ENCODE peak calls at places on chromosome 2, in seven cellular contexts. N is mesendoderm, C is H9, J is neuronal stem cell, P is H1, Y is mesenchymal stem cell, B is trophoblast cell. F is an unnamed sample. For H3K79me1, the result is how much of the 10 kb centered on the place peaks cover.

GRCh38 chr2:230594286-230594840 is 118.3 kb upstream of the CAB39 start:
- DNase-seq in N (no peak), P (no peak), B (no peak), Y (no peak), J (no peak), C (no peak), F (no peak)

GRCh38 chr2:77640924-77641323 is 118.7 kb upstream of the LRRTM4 start:
- DNase-seq in J (no peak), Y (no peak), B (no peak), N (no peak), P (no peak), C (no peak), F (no peak)

GRCh38 chr2:147374410-147374811 is 470.4 kb upstream of the ACVR2A start:
- DNase-seq in N (no peak), J (no peak), B (no peak), C (no peak), P (no peak), Y (no peak), F (no peak)

GRCh38 chr2:214215107-214215506 is 195.7 kb upstream of the VWC2L start:
- DNase-seq in B (no peak), N (no peak), C (no peak), Y (no peak), J (no peak), P (no peak), F (no peak)

GRCh38 chr2:241025639-241026038 is 27.2 kb downstream of the SNED1 start:
- DNase-seq in B (no peak), N (no peak), J (no peak), P (no peak), Y (no peak), C (no peak), F (no peak)

GRCh38 chr2:11097038-11097720 is 58.1 kb upstream of the SLC66A3 start:
- DNase-seq in N (no peak), B (peak), P (no peak), J (no peak), C (no peak), Y (peak), F (peak)

GRCh38 chr2:225091336-225091735 is 49.1 kb upstream of the DOCK10 start:
- DNase-seq in C (no peak), P (no peak), Y (peak), N (no peak), B (no peak), J (no peak), F (peak)

GRCh38 chr2:1730047-1730937 is 14.0 kb downstream of the PXDN start:
- DNase-seq in P (no peak), J (no peak), Y (peak), N (peak), C (peak), B (peak), F (peak)

GRCh38 chr2:150811259-150811912 is 323.9 kb upstream of the RND3 start:
- DNase-seq in C (no peak), N (no peak), P (no peak), J (no peak), B (no peak), Y (peak), F (peak)

DNA sequence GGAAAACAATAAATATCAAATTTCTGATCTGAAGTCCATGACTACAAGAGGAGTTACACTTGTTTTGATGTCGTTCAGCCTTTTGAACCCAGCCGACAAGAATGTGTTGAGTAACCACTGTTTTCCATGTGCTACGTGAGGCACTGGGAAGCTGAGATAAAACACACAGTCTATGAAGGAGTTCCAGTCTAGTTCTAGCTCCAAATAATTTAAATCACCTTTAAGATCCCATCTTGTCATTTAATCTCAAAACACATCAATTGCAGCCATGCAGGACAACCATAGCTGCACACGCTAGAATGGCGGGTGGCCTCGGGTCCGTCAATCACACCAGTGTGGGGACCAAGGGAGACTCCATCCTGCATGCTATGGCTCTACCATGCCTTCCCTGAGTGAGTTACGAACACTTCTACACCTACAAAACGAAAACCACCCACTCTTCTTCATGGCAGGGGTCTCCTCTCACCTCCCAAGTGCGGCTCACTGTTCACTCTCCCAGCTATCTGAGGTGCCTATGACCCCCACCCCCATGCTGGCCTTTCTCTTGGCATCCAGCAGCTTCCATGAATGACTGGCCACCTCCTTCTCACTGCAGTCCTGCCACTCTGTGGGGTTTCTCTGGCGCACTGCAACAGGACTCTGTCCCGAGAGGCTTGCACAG is 3.8 kb downstream of the FHL2 start:
- DNase-seq in B (peak), Y (peak), C (no peak), P (no peak), J (no peak), N (no peak), F (peak)
- H3K79me1 ChIP-seq in B (under half), Y (under half), C (under half), P (under half), J (under half), N (under half), F (half or more)

GRCh38 chr2:227848586-227848985 is 22.8 kb upstream of the DAW1 start:
- DNase-seq in B (peak), P (no peak), J (no peak), C (no peak), N (peak), Y (no peak), F (no peak)
- H3K79me1 ChIP-seq in B (under half), P (under half), J (under half), C (under half), N (under half), Y (under half), F (under half)

GRCh38 chr2:85978883-85979780 is 90.3 kb upstream of the ST3GAL5 start:
- DNase-seq in C (no peak), N (no peak), J (no peak), P (no peak), B (no peak), Y (no peak), F (no peak)
- H3K79me1 ChIP-seq in C (under half), N (under half), J (under half), P (under half), B (under half), Y (under half), F (under half)

GRCh38 chr2:43159797-43160196 is 66.6 kb downstream of the ZFP36L2 start:
- DNase-seq in J (no peak), B (no peak), N (no peak), Y (no peak), P (no peak), C (no peak), F (no peak)

GRCh38 chr2:43160778-43161177 is 65.6 kb downstream of the ZFP36L2 start:
- DNase-seq in N (no peak), P (no peak), B (no peak), C (no peak), J (no peak), Y (no peak), F (no peak)

GRCh38 chr2:43157506-43158232 is 68.7 kb downstream of the ZFP36L2 start:
- DNase-seq in C (no peak), P (no peak), B (no peak), Y (no peak), N (no peak), J (no peak), F (no peak)

GRCh38 chr2:43155842-43156511 is 70.4 kb downstream of the ZFP36L2 start:
- DNase-seq in P (no peak), J (no peak), N (no peak), C (no peak), B (no peak), Y (no peak), F (no peak)

DNA sequence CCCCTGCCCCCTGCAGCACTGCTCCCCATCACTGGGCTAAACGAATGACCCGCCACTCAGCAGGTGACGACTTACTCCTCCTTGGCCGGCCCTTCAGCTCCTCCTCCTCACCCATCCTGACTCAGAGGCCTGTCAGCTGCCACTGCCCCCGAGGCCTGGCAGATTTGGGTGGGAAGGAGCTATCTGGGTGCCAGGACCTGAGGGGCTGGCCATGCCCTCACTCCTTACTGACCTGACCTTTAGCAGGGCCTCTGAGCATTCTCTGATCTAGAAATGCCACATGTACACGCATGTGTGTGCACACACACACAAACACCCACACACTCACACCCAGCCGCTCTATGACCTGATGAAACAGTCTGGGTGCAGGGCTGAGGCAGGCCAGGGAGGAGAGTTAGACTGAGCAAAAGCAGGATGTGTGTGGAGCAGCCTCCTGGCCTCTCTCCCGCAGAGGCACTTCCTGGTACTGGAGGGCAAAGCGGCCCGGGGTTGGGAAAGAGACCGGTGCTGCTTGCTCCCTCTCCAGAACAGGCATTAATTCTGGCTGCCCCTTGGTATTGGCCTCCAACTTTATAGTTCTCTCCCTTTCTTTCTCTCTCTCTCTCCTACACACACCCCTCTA is 68.0 kb downstream of the ZFP36L2 start:
- DNase-seq in J (no peak), Y (peak), B (peak), C (no peak), P (no peak), N (no peak), F (peak)
- H3K79me1 ChIP-seq in J (under half), Y (under half), B (under half), C (under half), P (under half), N (under half), F (under half)

GRCh38 chr2:106975641-106976040 is 89.7 kb upstream of the ST6GAL2 start:
- DNase-seq in N (no peak), J (no peak), P (no peak), Y (no peak), B (no peak), C (no peak), F (no peak)

GRCh38 chr2:106974891-106975290 is 88.9 kb upstream of the ST6GAL2 start:
- DNase-seq in N (no peak), J (no peak), C (no peak), B (peak), P (no peak), Y (no peak), F (no peak)

GRCh38 chr2:106978647-106979046 is 92.7 kb upstream of the ST6GAL2 start:
- DNase-seq in Y (no peak), C (no peak), B (no peak), P (no peak), N (no peak), J (no peak), F (no peak)

GRCh38 chr2:106977707-106978106 is 91.7 kb upstream of the ST6GAL2 start:
- DNase-seq in P (no peak), C (no peak), J (no peak), B (no peak), N (no peak), Y (no peak), F (peak)

GRCh38 chr2:106976548-106976947 is 90.6 kb upstream of the ST6GAL2 start:
- DNase-seq in J (no peak), N (no peak), C (no peak), B (no peak), P (no peak), Y (no peak), F (no peak)
- H3K79me1 ChIP-seq in J (under half), N (under half), C (under half), B (under half), P (under half), Y (under half), F (under half)

GRCh38 chr2:45932278-45932975 is 281.0 kb downstream of the PRKCE start:
- DNase-seq in B (peak), Y (peak), P (no peak), N (no peak), C (no peak), J (no peak), F (peak)
- H3K79me1 ChIP-seq in B (under half), Y (under half), P (under half), N (under half), C (under half), J (under half), F (under half)

GRCh38 chr2:71782323-71782722 is 329.0 kb downstream of the DYSF start:
- DNase-seq in B (no peak), P (no peak), C (no peak), N (no peak), J (no peak), Y (no peak), F (no peak)
- H3K79me1 ChIP-seq in B (under half), P (under half), C (under half), N (under half), J (under half), Y (under half), F (under half)

GRCh38 chr2:134944975-134945374 is 26.4 kb downstream of the CCNT2 start:
- DNase-seq in P (no peak), B (no peak), N (peak), Y (no peak), C (no peak), J (no peak), F (no peak)
- H3K79me1 ChIP-seq in P (under half), B (under half), N (under half), Y (under half), C (under half), J (under half), F (under half)